ENCODE peak calls at places on chromosomes 16 and 17, in eight cellular contexts. One of them, this sample, is unnamed. For H3K4me1, the result is how much of the 10 kb centered on the place peaks cover.

GRCh38 chr17:350706-351435 is 1.7 kb downstream of the RPH3AL start:
- DNase-seq in A549: peak
- DNase-seq in osteoblast: peak
- DNase-seq in Karpas-422: no peak
- DNase-seq in suprapubic skin: no peak
- DNase-seq in mesendoderm: peak
- DNase-seq in HAP-1: no peak
- DNase-seq in lower lobe of right lung: peak
- DNase-seq in this sample: no peak

GRCh38 chr16:80051040-80051439 is 450.5 kb upstream of the MAF start:
- DNase-seq in HAP-1: no peak
- DNase-seq in mesendoderm: no peak
- DNase-seq in osteoblast: no peak
- DNase-seq in suprapubic skin: no peak
- DNase-seq in A549: no peak
- DNase-seq in lower lobe of right lung: no peak
- DNase-seq in Karpas-422: no peak
- DNase-seq in this sample: no peak

GRCh38 chr17:81404557-81405165 is 9.4 kb downstream of the BAHCC1 start:
- DNase-seq in mesendoderm: no peak
- DNase-seq in HAP-1: no peak
- DNase-seq in lower lobe of right lung: no peak
- DNase-seq in osteoblast: no peak
- DNase-seq in A549: no peak
- DNase-seq in Karpas-422: peak
- DNase-seq in suprapubic skin: no peak
- DNase-seq in this sample: peak

GRCh38 chr17:81976332-81977210 is 858 bp upstream of the ASPSCR1 start:
- DNase-seq in osteoblast: no peak
- DNase-seq in HAP-1: peak
- DNase-seq in Karpas-422: peak
- DNase-seq in A549: peak
- DNase-seq in mesendoderm: peak
- DNase-seq in suprapubic skin: no peak
- DNase-seq in lower lobe of right lung: peak
- DNase-seq in this sample: no peak

GRCh38 chr17:48627242-48627597 is 1.1 kb upstream of the HOXB9 start:
- DNase-seq in Karpas-422: no peak
- DNase-seq in suprapubic skin: no peak
- DNase-seq in A549: no peak
- DNase-seq in osteoblast: no peak
- DNase-seq in lower lobe of right lung: no peak
- DNase-seq in HAP-1: no peak
- DNase-seq in mesendoderm: no peak
- DNase-seq in this sample: no peak

GRCh38 chr16:57042157-57043111 is 49.9 kb upstream of the CPNE2 start:
- DNase-seq in A549: no peak
- DNase-seq in mesendoderm: no peak
- DNase-seq in HAP-1: no peak
- DNase-seq in lower lobe of right lung: no peak
- DNase-seq in suprapubic skin: no peak
- DNase-seq in Karpas-422: peak
- DNase-seq in osteoblast: peak
- DNase-seq in this sample: no peak

GRCh38 chr17:59666235-59666634 is 41.0 kb downstream of the PTRH2 start:
- DNase-seq in HAP-1: peak
- DNase-seq in mesendoderm: no peak
- DNase-seq in osteoblast: no peak
- DNase-seq in lower lobe of right lung: no peak
- DNase-seq in A549: no peak
- DNase-seq in suprapubic skin: no peak
- DNase-seq in Karpas-422: no peak
- DNase-seq in this sample: no peak

GRCh38 chr17:60823520-60823919 is 145.9 kb downstream of the BCAS3 start:
- DNase-seq in osteoblast: no peak
- DNase-seq in lower lobe of right lung: no peak
- DNase-seq in A549: no peak
- DNase-seq in HAP-1: no peak
- DNase-seq in mesendoderm: no peak
- DNase-seq in suprapubic skin: no peak
- DNase-seq in Karpas-422: no peak
- DNase-seq in this sample: no peak

GRCh38 chr17:34434065-34434464 is 71.0 kb upstream of the CCL1 start:
- DNase-seq in lower lobe of right lung: no peak
- DNase-seq in A549: peak
- DNase-seq in HAP-1: no peak
- DNase-seq in osteoblast: no peak
- DNase-seq in suprapubic skin: no peak
- DNase-seq in mesendoderm: no peak
- DNase-seq in Karpas-422: no peak
- DNase-seq in this sample: no peak

DNA sequence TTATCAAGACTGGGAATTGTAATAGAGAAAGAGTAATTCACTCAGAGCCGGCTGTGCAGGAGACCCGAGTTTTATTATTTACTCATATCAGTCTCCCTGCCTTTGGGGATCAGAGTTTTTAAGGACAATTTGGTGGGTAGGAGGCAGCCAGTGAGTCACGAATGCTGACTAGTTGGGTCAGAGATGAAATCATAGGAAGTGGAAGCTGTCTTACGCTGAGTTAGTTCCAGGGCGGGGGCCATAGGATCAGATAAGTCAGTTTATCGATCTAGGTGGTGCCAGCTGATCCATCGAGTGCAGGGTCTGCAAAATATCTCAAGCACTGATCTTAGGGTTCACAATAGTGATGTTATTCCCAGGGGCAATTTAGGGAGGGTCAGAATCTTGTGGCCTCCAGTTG is 20.2 kb upstream of the GUCY2D start:
- DNase-seq in mesendoderm: no peak
- DNase-seq in HAP-1: no peak
- DNase-seq in A549: no peak
- DNase-seq in osteoblast: peak
- DNase-seq in lower lobe of right lung: no peak
- DNase-seq in suprapubic skin: no peak
- DNase-seq in Karpas-422: no peak
- DNase-seq in this sample: no peak
- H3K4me1 ChIP-seq in mesendoderm: under half
- H3K4me1 ChIP-seq in HAP-1: under half
- H3K4me1 ChIP-seq in A549: under half
- H3K4me1 ChIP-seq in osteoblast: under half
- H3K4me1 ChIP-seq in lower lobe of right lung: under half
- H3K4me1 ChIP-seq in suprapubic skin: under half
- H3K4me1 ChIP-seq in Karpas-422: under half
- H3K4me1 ChIP-seq in this sample: under half

DNA sequence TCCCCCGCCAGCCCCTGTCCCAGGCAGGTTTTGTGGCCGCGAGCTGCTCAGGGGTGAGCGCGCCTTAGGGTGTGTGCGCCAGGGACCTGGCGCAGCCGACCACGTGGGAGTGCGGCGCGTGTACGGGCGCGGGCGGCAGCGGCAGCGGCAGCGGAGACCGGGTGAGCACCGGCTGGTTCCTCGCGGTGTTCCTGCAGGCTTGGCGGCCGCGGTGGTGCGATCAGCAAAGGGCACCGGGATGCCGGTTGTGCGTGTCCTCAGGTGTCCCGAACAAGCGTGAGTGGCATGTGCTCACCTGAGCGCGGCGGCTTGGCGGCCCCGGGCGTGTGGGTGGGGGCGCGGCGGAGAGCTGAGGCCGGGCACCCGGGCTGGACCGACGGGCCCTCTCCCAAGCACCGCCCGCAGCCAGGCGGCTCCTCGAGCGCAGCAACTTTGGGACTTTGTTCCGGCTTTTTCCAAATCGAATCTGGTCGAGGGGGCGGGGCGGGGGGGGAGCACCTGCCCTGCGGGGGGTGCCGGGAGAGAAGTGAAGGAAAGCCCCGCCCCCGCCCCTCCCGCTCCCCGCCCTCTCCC is 331 bp upstream of the HSD11B2 start:
- DNase-seq in Karpas-422: peak
- DNase-seq in lower lobe of right lung: peak
- DNase-seq in HAP-1: peak
- DNase-seq in mesendoderm: no peak
- DNase-seq in osteoblast: peak
- DNase-seq in A549: no peak
- DNase-seq in suprapubic skin: no peak
- DNase-seq in this sample: no peak
- H3K4me3 ChIP-seq in Karpas-422: peak
- H3K4me3 ChIP-seq in lower lobe of right lung: peak
- H3K4me3 ChIP-seq in HAP-1: peak
- H3K4me3 ChIP-seq in mesendoderm: peak
- H3K4me3 ChIP-seq in osteoblast: peak
- H3K4me3 ChIP-seq in A549: peak
- H3K4me3 ChIP-seq in suprapubic skin: peak
- H3K4me3 ChIP-seq in this sample: peak

DNA sequence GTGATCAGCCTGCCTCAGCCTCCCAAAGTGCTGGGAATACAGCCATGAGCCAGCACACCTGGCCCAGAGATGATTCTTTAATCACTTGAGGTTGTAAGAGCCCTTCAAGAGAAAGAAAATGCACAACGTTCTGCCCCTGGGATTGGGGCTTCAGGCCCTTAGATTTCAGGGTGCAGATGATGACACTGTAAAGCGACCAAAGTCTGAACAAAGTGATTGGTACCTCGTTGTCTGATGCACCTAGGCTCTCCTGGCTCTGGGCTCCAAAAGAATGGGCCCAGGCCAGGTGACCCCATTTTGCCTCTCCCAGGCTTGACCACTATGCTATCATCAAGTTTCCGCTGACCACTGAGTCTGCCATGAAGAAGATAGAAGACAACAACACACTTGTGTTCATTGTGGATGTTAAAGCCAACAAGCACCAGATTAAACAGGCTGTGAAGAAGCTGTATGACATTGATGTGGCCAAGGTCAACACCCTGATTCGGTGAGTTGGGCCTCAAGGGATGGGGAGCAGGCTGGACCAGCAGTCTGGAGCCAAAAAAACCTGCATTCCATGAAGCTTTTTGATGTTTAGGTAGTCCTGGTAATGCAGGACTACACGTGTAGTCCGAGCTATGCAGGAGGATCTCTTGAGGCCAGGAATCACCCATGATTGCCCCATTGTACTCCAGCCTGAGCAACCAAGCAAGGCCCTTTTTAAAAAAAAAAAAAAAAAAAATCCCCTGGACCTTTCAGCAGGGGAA is 2.8 kb downstream of the RPL23A start:
- DNase-seq in lower lobe of right lung: no peak
- DNase-seq in A549: no peak
- DNase-seq in osteoblast: peak
- DNase-seq in suprapubic skin: no peak
- DNase-seq in Karpas-422: no peak
- DNase-seq in mesendoderm: no peak
- DNase-seq in HAP-1: no peak
- DNase-seq in this sample: no peak
- H3K4me1 ChIP-seq in lower lobe of right lung: half or more
- H3K4me1 ChIP-seq in A549: half or more
- H3K4me1 ChIP-seq in osteoblast: under half
- H3K4me1 ChIP-seq in suprapubic skin: half or more
- H3K4me1 ChIP-seq in Karpas-422: half or more
- H3K4me1 ChIP-seq in mesendoderm: under half
- H3K4me1 ChIP-seq in HAP-1: under half
- H3K4me1 ChIP-seq in this sample: half or more

GRCh38 chr16:71627631-71628236 is 1.8 kb downstream of the MARVELD3 start:
- DNase-seq in Karpas-422: no peak
- DNase-seq in mesendoderm: peak
- DNase-seq in A549: no peak
- DNase-seq in lower lobe of right lung: no peak
- DNase-seq in suprapubic skin: no peak
- DNase-seq in osteoblast: no peak
- DNase-seq in HAP-1: peak
- DNase-seq in this sample: no peak
- H3K4me3 ChIP-seq in Karpas-422: no peak
- H3K4me3 ChIP-seq in mesendoderm: no peak
- H3K4me3 ChIP-seq in A549: no peak
- H3K4me3 ChIP-seq in lower lobe of right lung: no peak
- H3K4me3 ChIP-seq in suprapubic skin: no peak
- H3K4me3 ChIP-seq in osteoblast: no peak
- H3K4me3 ChIP-seq in HAP-1: no peak
- H3K4me3 ChIP-seq in this sample: no peak

GRCh38 chr17:1998426-1998784 is 26.7 kb downstream of the RTN4RL1 start:
- DNase-seq in suprapubic skin: peak
- DNase-seq in HAP-1: no peak
- DNase-seq in mesendoderm: no peak
- DNase-seq in Karpas-422: no peak
- DNase-seq in osteoblast: peak
- DNase-seq in lower lobe of right lung: no peak
- DNase-seq in A549: no peak
- DNase-seq in this sample: no peak
- H3K4me1 ChIP-seq in suprapubic skin: half or more
- H3K4me1 ChIP-seq in HAP-1: under half
- H3K4me1 ChIP-seq in mesendoderm: under half
- H3K4me1 ChIP-seq in Karpas-422: under half
- H3K4me1 ChIP-seq in osteoblast: under half
- H3K4me1 ChIP-seq in lower lobe of right lung: under half
- H3K4me1 ChIP-seq in A549: under half
- H3K4me1 ChIP-seq in this sample: under half

GRCh38 chr17:6910987-6911603 is 79.6 kb upstream of the TEKT1 start:
- DNase-seq in A549: peak
- DNase-seq in osteoblast: no peak
- DNase-seq in Karpas-422: peak
- DNase-seq in HAP-1: no peak
- DNase-seq in suprapubic skin: no peak
- DNase-seq in mesendoderm: peak
- DNase-seq in lower lobe of right lung: no peak
- DNase-seq in this sample: peak

GRCh38 chr17:6914711-6915110 is 81.1 kb upstream of the ALOX12 start:
- DNase-seq in HAP-1: no peak
- DNase-seq in mesendoderm: no peak
- DNase-seq in lower lobe of right lung: no peak
- DNase-seq in suprapubic skin: no peak
- DNase-seq in Karpas-422: peak
- DNase-seq in A549: no peak
- DNase-seq in osteoblast: no peak
- DNase-seq in this sample: peak

GRCh38 chr17:6912110-6913051 is 80.9 kb upstream of the TEKT1 start:
- DNase-seq in osteoblast: no peak
- DNase-seq in Karpas-422: no peak
- DNase-seq in suprapubic skin: no peak
- DNase-seq in HAP-1: no peak
- DNase-seq in lower lobe of right lung: no peak
- DNase-seq in mesendoderm: no peak
- DNase-seq in A549: no peak
- DNase-seq in this sample: no peak

GRCh38 chr17:6915620-6916019 is 80.2 kb upstream of the ALOX12 start:
- DNase-seq in A549: no peak
- DNase-seq in mesendoderm: no peak
- DNase-seq in osteoblast: no peak
- DNase-seq in suprapubic skin: no peak
- DNase-seq in lower lobe of right lung: no peak
- DNase-seq in HAP-1: no peak
- DNase-seq in Karpas-422: no peak
- DNase-seq in this sample: no peak

GRCh38 chr17:6913608-6914443 is 82.0 kb upstream of the ALOX12 start:
- DNase-seq in HAP-1: peak
- DNase-seq in osteoblast: peak
- DNase-seq in A549: peak
- DNase-seq in lower lobe of right lung: peak
- DNase-seq in mesendoderm: peak
- DNase-seq in suprapubic skin: peak
- DNase-seq in Karpas-422: peak
- DNase-seq in this sample: peak
- H3K4me3 ChIP-seq in HAP-1: no peak
- H3K4me3 ChIP-seq in osteoblast: peak
- H3K4me3 ChIP-seq in A549: peak
- H3K4me3 ChIP-seq in lower lobe of right lung: peak
- H3K4me3 ChIP-seq in mesendoderm: no peak
- H3K4me3 ChIP-seq in suprapubic skin: peak
- H3K4me3 ChIP-seq in Karpas-422: no peak
- H3K4me3 ChIP-seq in this sample: no peak

This sample was measured in SJSA1.